ENCODE peak calls at places on chromosomes 3 and 15, in six cellular contexts. One of them, this sample, is unnamed.

GRCh38 chr15:88693191-88693590 is 54.4 kb downstream of the ISG20 start:
- DNase-seq in breast epithelium: no peak
- DNase-seq in CD8-positive, alpha-beta T cell: no peak
- DNase-seq in NCI-H526 treated with DMSO at 0.1 percent for 48 hours: no peak
- DNase-seq in nucleus accumbens: no peak
- DNase-seq in T-helper 2 cell: no peak
- DNase-seq in this sample: no peak

GRCh38 chr3:155242342-155242741 is 51.1 kb downstream of the STRIT1 start:
- DNase-seq in T-helper 2 cell: no peak
- DNase-seq in nucleus accumbens: no peak
- DNase-seq in CD8-positive, alpha-beta T cell: no peak
- DNase-seq in breast epithelium: no peak
- DNase-seq in NCI-H526 treated with DMSO at 0.1 percent for 48 hours: no peak
- DNase-seq in this sample: no peak

GRCh38 chr15:86101818-86102217 is 22.1 kb downstream of the AGBL1 start:
- DNase-seq in CD8-positive, alpha-beta T cell: no peak
- DNase-seq in NCI-H526 treated with DMSO at 0.1 percent for 48 hours: no peak
- DNase-seq in nucleus accumbens: no peak
- DNase-seq in T-helper 2 cell: no peak
- DNase-seq in breast epithelium: no peak
- DNase-seq in this sample: no peak

GRCh38 chr3:106688463-106688862 is 688.8 kb upstream of the CCDC54 start:
- DNase-seq in NCI-H526 treated with DMSO at 0.1 percent for 48 hours: no peak
- DNase-seq in breast epithelium: no peak
- DNase-seq in nucleus accumbens: no peak
- DNase-seq in T-helper 2 cell: no peak
- DNase-seq in CD8-positive, alpha-beta T cell: no peak
- DNase-seq in this sample: no peak

GRCh38 chr3:10108091-10108490 is at the start of gene FANCD2OS:
- DNase-seq in nucleus accumbens: no peak
- DNase-seq in T-helper 2 cell: no peak
- DNase-seq in CD8-positive, alpha-beta T cell: no peak
- DNase-seq in NCI-H526 treated with DMSO at 0.1 percent for 48 hours: no peak
- DNase-seq in breast epithelium: no peak
- DNase-seq in this sample: no peak

GRCh38 chr15:66661432-66662096 is 40.5 kb upstream of the SMAD6 start:
- DNase-seq in NCI-H526 treated with DMSO at 0.1 percent for 48 hours: no peak
- DNase-seq in T-helper 2 cell: no peak
- DNase-seq in breast epithelium: no peak
- DNase-seq in CD8-positive, alpha-beta T cell: no peak
- DNase-seq in nucleus accumbens: no peak
- DNase-seq in this sample: no peak

GRCh38 chr15:29348308-29348914 is 78.8 kb upstream of the NSMCE3 start:
- DNase-seq in breast epithelium: peak; percentile 50
- DNase-seq in NCI-H526 treated with DMSO at 0.1 percent for 48 hours: no peak
- DNase-seq in T-helper 2 cell: no peak
- DNase-seq in CD8-positive, alpha-beta T cell: no peak
- DNase-seq in nucleus accumbens: no peak
- DNase-seq in this sample: no peak

GRCh38 chr3:71964170-71964569 is 179.2 kb upstream of the PROK2 start:
- DNase-seq in breast epithelium: no peak
- DNase-seq in NCI-H526 treated with DMSO at 0.1 percent for 48 hours: no peak
- DNase-seq in T-helper 2 cell: no peak
- DNase-seq in CD8-positive, alpha-beta T cell: no peak
- DNase-seq in nucleus accumbens: no peak
- DNase-seq in this sample: no peak

GRCh38 chr3:140403559-140403958 is 274.3 kb upstream of the TRIM42 start:
- DNase-seq in T-helper 2 cell: no peak
- DNase-seq in nucleus accumbens: no peak
- DNase-seq in CD8-positive, alpha-beta T cell: no peak
- DNase-seq in NCI-H526 treated with DMSO at 0.1 percent for 48 hours: no peak
- DNase-seq in breast epithelium: no peak
- DNase-seq in this sample: no peak

GRCh38 chr3:126202281-126203079 is 22.1 kb upstream of the ALDH1L1 start:
- DNase-seq in NCI-H526 treated with DMSO at 0.1 percent for 48 hours: no peak
- DNase-seq in nucleus accumbens: no peak
- DNase-seq in CD8-positive, alpha-beta T cell: no peak
- DNase-seq in breast epithelium: no peak
- DNase-seq in T-helper 2 cell: no peak
- DNase-seq in this sample: no peak

GRCh38 chr3:56347219-56347871 is 120.9 kb downstream of the ERC2 start:
- DNase-seq in CD8-positive, alpha-beta T cell: no peak
- DNase-seq in NCI-H526 treated with DMSO at 0.1 percent for 48 hours: no peak
- DNase-seq in T-helper 2 cell: no peak
- DNase-seq in breast epithelium: no peak
- DNase-seq in nucleus accumbens: peak; percentile 56
- DNase-seq in this sample: no peak

GRCh38 chr3:128491071-128491899 is 1.7 kb downstream of the GATA2 start:
- DNase-seq in CD8-positive, alpha-beta T cell: no peak
- DNase-seq in breast epithelium: no peak
- DNase-seq in T-helper 2 cell: no peak
- DNase-seq in nucleus accumbens: no peak
- DNase-seq in NCI-H526 treated with DMSO at 0.1 percent for 48 hours: peak; percentile 83
- DNase-seq in this sample: no peak

GRCh38 chr15:89654311-89654761 is 931 bp downstream of the KIF7 start:
- DNase-seq in NCI-H526 treated with DMSO at 0.1 percent for 48 hours: no peak
- DNase-seq in CD8-positive, alpha-beta T cell: no peak
- DNase-seq in breast epithelium: no peak
- DNase-seq in nucleus accumbens: no peak
- DNase-seq in T-helper 2 cell: no peak
- DNase-seq in this sample: no peak

GRCh38 chr3:193863657-193864323 is 270.8 kb downstream of the OPA1 start:
- DNase-seq in T-helper 2 cell: no peak
- DNase-seq in breast epithelium: no peak
- DNase-seq in CD8-positive, alpha-beta T cell: no peak
- DNase-seq in nucleus accumbens: no peak
- DNase-seq in NCI-H526 treated with DMSO at 0.1 percent for 48 hours: no peak
- DNase-seq in this sample: no peak

GRCh38 chr3:126983653-126984390 is 907 bp downstream of the PLXNA1 start:
- DNase-seq in breast epithelium: no peak
- DNase-seq in CD8-positive, alpha-beta T cell: peak; percentile 39
- DNase-seq in T-helper 2 cell: peak; percentile 11
- DNase-seq in nucleus accumbens: no peak
- DNase-seq in NCI-H526 treated with DMSO at 0.1 percent for 48 hours: no peak
- DNase-seq in this sample: peak; percentile 51

GRCh38 chr15:66043264-66043663 is 174.0 kb downstream of the RAB11A start:
- DNase-seq in breast epithelium: no peak
- DNase-seq in CD8-positive, alpha-beta T cell: no peak
- DNase-seq in NCI-H526 treated with DMSO at 0.1 percent for 48 hours: no peak
- DNase-seq in T-helper 2 cell: no peak
- DNase-seq in nucleus accumbens: no peak
- DNase-seq in this sample: no peak

GRCh38 chr3:157160652-157161480 is 919 bp upstream of the CCNL1 start:
- DNase-seq in NCI-H526 treated with DMSO at 0.1 percent for 48 hours: peak; percentile 62
- DNase-seq in CD8-positive, alpha-beta T cell: peak; percentile 55
- DNase-seq in T-helper 2 cell: peak; percentile 73
- DNase-seq in nucleus accumbens: peak; percentile 54
- DNase-seq in breast epithelium: peak; percentile 81
- DNase-seq in this sample: no peak

GRCh38 chr3:72657666-72658065 is 190.6 kb downstream of the SHQ1 start:
- DNase-seq in breast epithelium: no peak
- DNase-seq in nucleus accumbens: no peak
- DNase-seq in NCI-H526 treated with DMSO at 0.1 percent for 48 hours: no peak
- DNase-seq in T-helper 2 cell: no peak
- DNase-seq in CD8-positive, alpha-beta T cell: peak; percentile 58
- DNase-seq in this sample: peak; percentile 19

GRCh38 chr3:4794331-4794730 is 184.9 kb upstream of the BHLHE40 start:
- DNase-seq in breast epithelium: no peak
- DNase-seq in NCI-H526 treated with DMSO at 0.1 percent for 48 hours: no peak
- DNase-seq in T-helper 2 cell: no peak
- DNase-seq in CD8-positive, alpha-beta T cell: no peak
- DNase-seq in nucleus accumbens: no peak
- DNase-seq in this sample: no peak

GRCh38 chr15:61996056-61996635 is 64.1 kb downstream of the VPS13C start:
- DNase-seq in CD8-positive, alpha-beta T cell: no peak
- DNase-seq in T-helper 2 cell: no peak
- DNase-seq in breast epithelium: no peak
- DNase-seq in NCI-H526 treated with DMSO at 0.1 percent for 48 hours: no peak
- DNase-seq in nucleus accumbens: no peak
- DNase-seq in this sample: no peak

GRCh38 chr3:170419301-170420087 is 826 bp downstream of the CLDN11 start:
- DNase-seq in breast epithelium: peak; percentile 57
- DNase-seq in CD8-positive, alpha-beta T cell: no peak
- DNase-seq in T-helper 2 cell: no peak
- DNase-seq in NCI-H526 treated with DMSO at 0.1 percent for 48 hours: peak; percentile 65
- DNase-seq in nucleus accumbens: peak; percentile 54
- DNase-seq in this sample: no peak

GRCh38 chr3:146968204-146968651 is 363.1 kb upstream of the PLSCR5 start:
- DNase-seq in breast epithelium: no peak
- DNase-seq in nucleus accumbens: no peak
- DNase-seq in CD8-positive, alpha-beta T cell: no peak
- DNase-seq in NCI-H526 treated with DMSO at 0.1 percent for 48 hours: no peak
- DNase-seq in T-helper 2 cell: no peak
- DNase-seq in this sample: no peak

This sample was measured in naive thymus-derived CD4-positive, alpha-beta T cell.